ENCODE peak calls at places on chromosome 5, in nine cellular contexts. One of them, this sample, is unnamed.

GRCh38 chr5:180589771-180590542 is 1.3 kb downstream of the SCGB3A1 start:
- DNase-seq in ovary: no peak
- DNase-seq in A549: no peak
- DNase-seq in stomach: no peak
- DNase-seq in suprapubic skin: no peak
- DNase-seq in K562: no peak
- DNase-seq in HepG2: no peak
- DNase-seq in upper lobe of left lung: peak
- DNase-seq in transverse colon: no peak
- DNase-seq in this sample: peak

GRCh38 chr5:103808464-103809106 is 246.0 kb upstream of the NUDT12 start:
- DNase-seq in ovary: no peak
- DNase-seq in A549: peak
- DNase-seq in stomach: no peak
- DNase-seq in suprapubic skin: no peak
- DNase-seq in K562: peak
- DNase-seq in HepG2: peak
- DNase-seq in upper lobe of left lung: no peak
- DNase-seq in transverse colon: peak
- DNase-seq in this sample: peak

GRCh38 chr5:120464627-120465280 is 654 bp downstream of the PRR16 start:
- DNase-seq in ovary: no peak
- DNase-seq in A549: no peak
- DNase-seq in stomach: peak
- DNase-seq in suprapubic skin: peak
- DNase-seq in K562: no peak
- DNase-seq in HepG2: no peak
- DNase-seq in upper lobe of left lung: peak
- DNase-seq in transverse colon: peak
- DNase-seq in this sample: peak

GRCh38 chr5:138528208-138528607 is 14.8 kb downstream of the ETF1 start:
- DNase-seq in ovary: no peak
- DNase-seq in A549: no peak
- DNase-seq in stomach: no peak
- DNase-seq in suprapubic skin: no peak
- DNase-seq in K562: no peak
- DNase-seq in HepG2: peak
- DNase-seq in upper lobe of left lung: no peak
- DNase-seq in transverse colon: no peak
- DNase-seq in this sample: no peak

GRCh38 chr5:107548477-107548876 is 122.3 kb downstream of the EFNA5 start:
- DNase-seq in ovary: no peak
- DNase-seq in A549: no peak
- DNase-seq in stomach: no peak
- DNase-seq in suprapubic skin: no peak
- DNase-seq in K562: no peak
- DNase-seq in HepG2: no peak
- DNase-seq in upper lobe of left lung: no peak
- DNase-seq in transverse colon: no peak
- DNase-seq in this sample: no peak

GRCh38 chr5:60744682-60745081 is 44.7 kb upstream of the DEPDC1B start:
- DNase-seq in ovary: no peak
- DNase-seq in A549: no peak
- DNase-seq in stomach: no peak
- DNase-seq in suprapubic skin: no peak
- DNase-seq in K562: no peak
- DNase-seq in HepG2: no peak
- DNase-seq in upper lobe of left lung: peak
- DNase-seq in transverse colon: no peak
- DNase-seq in this sample: no peak

GRCh38 chr5:32096891-32097592 is 77.1 kb downstream of the GOLPH3 start:
- DNase-seq in ovary: no peak
- DNase-seq in A549: no peak
- DNase-seq in stomach: peak
- DNase-seq in suprapubic skin: no peak
- DNase-seq in K562: no peak
- DNase-seq in HepG2: no peak
- DNase-seq in upper lobe of left lung: no peak
- DNase-seq in transverse colon: no peak
- DNase-seq in this sample: no peak

GRCh38 chr5:150599917-150600511 is 40.4 kb upstream of the SYNPO start:
- DNase-seq in ovary: peak
- DNase-seq in A549: peak
- DNase-seq in stomach: peak
- DNase-seq in suprapubic skin: peak
- DNase-seq in K562: peak
- DNase-seq in HepG2: no peak
- DNase-seq in upper lobe of left lung: peak
- DNase-seq in transverse colon: peak
- DNase-seq in this sample: peak

GRCh38 chr5:173670130-173670591 is 53.7 kb upstream of the BOD1 start:
- DNase-seq in ovary: no peak
- DNase-seq in A549: no peak
- DNase-seq in stomach: peak
- DNase-seq in suprapubic skin: no peak
- DNase-seq in K562: no peak
- DNase-seq in HepG2: no peak
- DNase-seq in upper lobe of left lung: no peak
- DNase-seq in transverse colon: no peak
- DNase-seq in this sample: no peak

GRCh38 chr5:150562832-150563231 is 54.9 kb downstream of the NDST1 start:
- DNase-seq in ovary: no peak
- DNase-seq in A549: peak
- DNase-seq in stomach: no peak
- DNase-seq in suprapubic skin: no peak
- DNase-seq in K562: no peak
- DNase-seq in HepG2: peak
- DNase-seq in upper lobe of left lung: no peak
- DNase-seq in transverse colon: peak
- DNase-seq in this sample: no peak

GRCh38 chr5:126462239-126463014 is 39.2 kb downstream of the GRAMD2B start:
- DNase-seq in ovary: peak
- DNase-seq in A549: no peak
- DNase-seq in stomach: no peak
- DNase-seq in suprapubic skin: no peak
- DNase-seq in K562: no peak
- DNase-seq in HepG2: no peak
- DNase-seq in upper lobe of left lung: no peak
- DNase-seq in transverse colon: no peak
- DNase-seq in this sample: no peak

GRCh38 chr5:94245608-94246007 is 372.8 kb downstream of the KIAA0825 start:
- DNase-seq in ovary: no peak
- DNase-seq in A549: no peak
- DNase-seq in stomach: no peak
- DNase-seq in suprapubic skin: no peak
- DNase-seq in K562: no peak
- DNase-seq in HepG2: no peak
- DNase-seq in upper lobe of left lung: no peak
- DNase-seq in transverse colon: no peak
- DNase-seq in this sample: no peak

GRCh38 chr5:15618938-15619337 is 119.0 kb downstream of the FBXL7 start:
- DNase-seq in ovary: no peak
- DNase-seq in A549: no peak
- DNase-seq in stomach: no peak
- DNase-seq in suprapubic skin: no peak
- DNase-seq in K562: no peak
- DNase-seq in HepG2: no peak
- DNase-seq in upper lobe of left lung: no peak
- DNase-seq in transverse colon: no peak
- DNase-seq in this sample: no peak

GRCh38 chr5:20230010-20230409 is 242.0 kb upstream of the CDH18 start:
- DNase-seq in ovary: no peak
- DNase-seq in A549: no peak
- DNase-seq in stomach: no peak
- DNase-seq in suprapubic skin: no peak
- DNase-seq in K562: no peak
- DNase-seq in HepG2: no peak
- DNase-seq in upper lobe of left lung: no peak
- DNase-seq in transverse colon: no peak
- DNase-seq in this sample: no peak

GRCh38 chr5:140547508-140548299 is at the start of gene EIF4EBP3:
- DNase-seq in ovary: peak
- DNase-seq in A549: peak
- DNase-seq in stomach: peak
- DNase-seq in suprapubic skin: peak
- DNase-seq in K562: peak
- DNase-seq in HepG2: peak
- DNase-seq in upper lobe of left lung: peak
- DNase-seq in transverse colon: peak
- DNase-seq in this sample: peak

GRCh38 chr5:115262066-115262404 is 642 bp downstream of the PGGT1B start:
- DNase-seq in ovary: no peak
- DNase-seq in A549: peak
- DNase-seq in stomach: no peak
- DNase-seq in suprapubic skin: no peak
- DNase-seq in K562: peak
- DNase-seq in HepG2: peak
- DNase-seq in upper lobe of left lung: no peak
- DNase-seq in transverse colon: no peak
- DNase-seq in this sample: no peak

GRCh38 chr5:154465169-154465568 is 12.9 kb downstream of the HAND1 start:
- DNase-seq in ovary: no peak
- DNase-seq in A549: no peak
- DNase-seq in stomach: no peak
- DNase-seq in suprapubic skin: no peak
- DNase-seq in K562: no peak
- DNase-seq in HepG2: peak
- DNase-seq in upper lobe of left lung: no peak
- DNase-seq in transverse colon: no peak
- DNase-seq in this sample: no peak
- TF ChIP-seq EP300 in ovary: no peak
- TF ChIP-seq EP300 in A549: no peak
- TF ChIP-seq EP300 in stomach: no peak
- TF ChIP-seq EP300 in suprapubic skin: no peak
- TF ChIP-seq EP300 in K562: no peak
- TF ChIP-seq EP300 in HepG2: no peak
- TF ChIP-seq EP300 in upper lobe of left lung: no peak
- TF ChIP-seq EP300 in transverse colon: no peak
- TF ChIP-seq EP300 in this sample: no peak

GRCh38 chr5:159002201-159002600 is 97.5 kb downstream of the EBF1 start:
- DNase-seq in ovary: no peak
- DNase-seq in A549: no peak
- DNase-seq in stomach: no peak
- DNase-seq in suprapubic skin: no peak
- DNase-seq in K562: no peak
- DNase-seq in HepG2: no peak
- DNase-seq in upper lobe of left lung: no peak
- DNase-seq in transverse colon: no peak
- DNase-seq in this sample: no peak

GRCh38 chr5:159001247-159001646 is 98.5 kb downstream of the EBF1 start:
- DNase-seq in ovary: no peak
- DNase-seq in A549: no peak
- DNase-seq in stomach: no peak
- DNase-seq in suprapubic skin: no peak
- DNase-seq in K562: no peak
- DNase-seq in HepG2: no peak
- DNase-seq in upper lobe of left lung: no peak
- DNase-seq in transverse colon: no peak
- DNase-seq in this sample: no peak

GRCh38 chr5:158998911-158999705 is 100.6 kb downstream of the EBF1 start:
- DNase-seq in ovary: no peak
- DNase-seq in A549: no peak
- DNase-seq in stomach: no peak
- DNase-seq in suprapubic skin: no peak
- DNase-seq in K562: no peak
- DNase-seq in HepG2: no peak
- DNase-seq in upper lobe of left lung: no peak
- DNase-seq in transverse colon: no peak
- DNase-seq in this sample: no peak

GRCh38 chr5:159005062-159005461 is 94.7 kb downstream of the EBF1 start:
- DNase-seq in ovary: no peak
- DNase-seq in A549: no peak
- DNase-seq in stomach: no peak
- DNase-seq in suprapubic skin: no peak
- DNase-seq in K562: no peak
- DNase-seq in HepG2: no peak
- DNase-seq in upper lobe of left lung: no peak
- DNase-seq in transverse colon: no peak
- DNase-seq in this sample: no peak

GRCh38 chr5:159003045-159004030 is 96.4 kb downstream of the EBF1 start:
- DNase-seq in ovary: no peak
- DNase-seq in A549: peak
- DNase-seq in stomach: no peak
- DNase-seq in suprapubic skin: peak
- DNase-seq in K562: no peak
- DNase-seq in HepG2: no peak
- DNase-seq in upper lobe of left lung: no peak
- DNase-seq in transverse colon: no peak
- DNase-seq in this sample: no peak
- TF ChIP-seq EP300 in ovary: no peak
- TF ChIP-seq EP300 in A549: no peak
- TF ChIP-seq EP300 in stomach: no peak
- TF ChIP-seq EP300 in suprapubic skin: no peak
- TF ChIP-seq EP300 in K562: no peak
- TF ChIP-seq EP300 in HepG2: no peak
- TF ChIP-seq EP300 in upper lobe of left lung: no peak
- TF ChIP-seq EP300 in transverse colon: no peak
- TF ChIP-seq EP300 in this sample: no peak

GRCh38 chr5:177094224-177095087 is 7.7 kb downstream of the FGFR4 start:
- DNase-seq in ovary: peak
- DNase-seq in A549: no peak
- DNase-seq in stomach: peak
- DNase-seq in suprapubic skin: no peak
- DNase-seq in K562: no peak
- DNase-seq in HepG2: peak
- DNase-seq in upper lobe of left lung: peak
- DNase-seq in transverse colon: peak
- DNase-seq in this sample: peak
- TF ChIP-seq EP300 in ovary: peak
- TF ChIP-seq EP300 in A549: no peak
- TF ChIP-seq EP300 in stomach: no peak
- TF ChIP-seq EP300 in suprapubic skin: no peak
- TF ChIP-seq EP300 in K562: no peak
- TF ChIP-seq EP300 in HepG2: peak
- TF ChIP-seq EP300 in upper lobe of left lung: no peak
- TF ChIP-seq EP300 in transverse colon: no peak
- TF ChIP-seq EP300 in this sample: no peak

GRCh38 chr5:134247411-134247810 is 21.5 kb upstream of the PPP2CA start:
- DNase-seq in ovary: no peak
- DNase-seq in A549: no peak
- DNase-seq in stomach: no peak
- DNase-seq in suprapubic skin: no peak
- DNase-seq in K562: no peak
- DNase-seq in HepG2: peak
- DNase-seq in upper lobe of left lung: no peak
- DNase-seq in transverse colon: no peak
- DNase-seq in this sample: no peak
- TF ChIP-seq EP300 in ovary: no peak
- TF ChIP-seq EP300 in A549: no peak
- TF ChIP-seq EP300 in stomach: no peak
- TF ChIP-seq EP300 in suprapubic skin: no peak
- TF ChIP-seq EP300 in K562: no peak
- TF ChIP-seq EP300 in HepG2: no peak
- TF ChIP-seq EP300 in upper lobe of left lung: no peak
- TF ChIP-seq EP300 in transverse colon: no peak
- TF ChIP-seq EP300 in this sample: no peak

GRCh38 chr5:6125781-6126180 is 252.6 kb downstream of the MED10 start:
- DNase-seq in ovary: no peak
- DNase-seq in A549: no peak
- DNase-seq in stomach: no peak
- DNase-seq in suprapubic skin: no peak
- DNase-seq in K562: no peak
- DNase-seq in HepG2: no peak
- DNase-seq in upper lobe of left lung: no peak
- DNase-seq in transverse colon: no peak
- DNase-seq in this sample: no peak
- TF ChIP-seq EP300 in ovary: no peak
- TF ChIP-seq EP300 in A549: no peak
- TF ChIP-seq EP300 in stomach: no peak
- TF ChIP-seq EP300 in suprapubic skin: no peak
- TF ChIP-seq EP300 in K562: no peak
- TF ChIP-seq EP300 in HepG2: no peak
- TF ChIP-seq EP300 in upper lobe of left lung: no peak
- TF ChIP-seq EP300 in transverse colon: no peak
- TF ChIP-seq EP300 in this sample: no peak

GRCh38 chr5:580436-580835 is 31.7 kb upstream of the CEP72 start:
- DNase-seq in ovary: no peak
- DNase-seq in A549: no peak
- DNase-seq in stomach: peak
- DNase-seq in suprapubic skin: no peak
- DNase-seq in K562: no peak
- DNase-seq in HepG2: no peak
- DNase-seq in upper lobe of left lung: no peak
- DNase-seq in transverse colon: no peak
- DNase-seq in this sample: no peak
- TF ChIP-seq EP300 in ovary: no peak
- TF ChIP-seq EP300 in A549: no peak
- TF ChIP-seq EP300 in stomach: no peak
- TF ChIP-seq EP300 in suprapubic skin: no peak
- TF ChIP-seq EP300 in K562: no peak
- TF ChIP-seq EP300 in HepG2: no peak
- TF ChIP-seq EP300 in upper lobe of left lung: no peak
- TF ChIP-seq EP300 in transverse colon: no peak
- TF ChIP-seq EP300 in this sample: no peak

This sample was measured in SK-N-SH.